ENCODE peak calls at places on chromosomes 6 and 20, in nine cellular contexts. One of them, this sample, is unnamed.

GRCh38 chr6:73802366-73802765 is 106.4 kb downstream of the CD109 start:
- DNase-seq in adipocyte: peak; percentile 45
- DNase-seq in CD8-positive, alpha-beta T cell: no peak
- DNase-seq in retinal pigment epithelial cell: no peak
- DNase-seq in CD8-positive, alpha-beta memory T cell: no peak
- DNase-seq in AG10803: peak; percentile 45
- DNase-seq in heart left ventricle: no peak
- DNase-seq in uterus: no peak
- DNase-seq in skeletal muscle cell: no peak
- DNase-seq in this sample: no peak

GRCh38 chr20:11044561-11044960 is 370.8 kb upstream of the JAG1 start:
- DNase-seq in adipocyte: no peak
- DNase-seq in CD8-positive, alpha-beta memory T cell: no peak
- DNase-seq in uterus: no peak
- DNase-seq in skeletal muscle cell: no peak
- DNase-seq in AG10803: no peak
- DNase-seq in CD8-positive, alpha-beta T cell: no peak
- DNase-seq in retinal pigment epithelial cell: no peak
- DNase-seq in heart left ventricle: no peak
- DNase-seq in this sample: no peak

GRCh38 chr6:126040826-126041225 is 54.5 kb downstream of the TRMT11 start:
- DNase-seq in CD8-positive, alpha-beta T cell: no peak
- DNase-seq in CD8-positive, alpha-beta memory T cell: no peak
- DNase-seq in adipocyte: peak; percentile 84
- DNase-seq in skeletal muscle cell: peak; percentile 52
- DNase-seq in uterus: no peak
- DNase-seq in retinal pigment epithelial cell: no peak
- DNase-seq in AG10803: peak; percentile 77
- DNase-seq in heart left ventricle: no peak
- DNase-seq in this sample: no peak

GRCh38 chr6:5333653-5334052 is 72.3 kb downstream of the FARS2 start:
- DNase-seq in adipocyte: no peak
- DNase-seq in heart left ventricle: no peak
- DNase-seq in CD8-positive, alpha-beta T cell: no peak
- DNase-seq in CD8-positive, alpha-beta memory T cell: no peak
- DNase-seq in uterus: no peak
- DNase-seq in retinal pigment epithelial cell: no peak
- DNase-seq in skeletal muscle cell: peak; percentile 21
- DNase-seq in AG10803: peak; percentile 69
- DNase-seq in this sample: no peak

GRCh38 chr6:139881728-139882211 is 507.3 kb upstream of the CITED2 start:
- DNase-seq in AG10803: no peak
- DNase-seq in adipocyte: peak; percentile 52
- DNase-seq in CD8-positive, alpha-beta T cell: no peak
- DNase-seq in retinal pigment epithelial cell: no peak
- DNase-seq in uterus: no peak
- DNase-seq in heart left ventricle: no peak
- DNase-seq in skeletal muscle cell: no peak
- DNase-seq in CD8-positive, alpha-beta memory T cell: no peak
- DNase-seq in this sample: no peak

GRCh38 chr6:154232013-154232920 is 124.3 kb downstream of the IPCEF1 start:
- DNase-seq in adipocyte: peak; percentile 45
- DNase-seq in heart left ventricle: no peak
- DNase-seq in skeletal muscle cell: no peak
- DNase-seq in AG10803: no peak
- DNase-seq in CD8-positive, alpha-beta memory T cell: no peak
- DNase-seq in CD8-positive, alpha-beta T cell: no peak
- DNase-seq in uterus: no peak
- DNase-seq in retinal pigment epithelial cell: no peak
- DNase-seq in this sample: no peak

GRCh38 chr6:151539506-151540268 is 45.9 kb downstream of the CCDC170 start:
- DNase-seq in heart left ventricle: no peak
- DNase-seq in skeletal muscle cell: no peak
- DNase-seq in CD8-positive, alpha-beta memory T cell: no peak
- DNase-seq in adipocyte: no peak
- DNase-seq in uterus: no peak
- DNase-seq in CD8-positive, alpha-beta T cell: no peak
- DNase-seq in retinal pigment epithelial cell: no peak
- DNase-seq in AG10803: no peak
- DNase-seq in this sample: no peak

GRCh38 chr6:157264701-157265100 is 58.6 kb downstream of the TMEM242 start:
- DNase-seq in AG10803: no peak
- DNase-seq in skeletal muscle cell: no peak
- DNase-seq in CD8-positive, alpha-beta memory T cell: no peak
- DNase-seq in heart left ventricle: no peak
- DNase-seq in CD8-positive, alpha-beta T cell: no peak
- DNase-seq in uterus: no peak
- DNase-seq in retinal pigment epithelial cell: no peak
- DNase-seq in adipocyte: no peak
- DNase-seq in this sample: no peak

GRCh38 chr6:37535701-37536461 is 36.2 kb upstream of the CCDC167 start:
- DNase-seq in retinal pigment epithelial cell: no peak
- DNase-seq in heart left ventricle: no peak
- DNase-seq in adipocyte: peak; percentile 29
- DNase-seq in skeletal muscle cell: no peak
- DNase-seq in CD8-positive, alpha-beta memory T cell: no peak
- DNase-seq in CD8-positive, alpha-beta T cell: peak; percentile 27
- DNase-seq in uterus: no peak
- DNase-seq in AG10803: no peak
- DNase-seq in this sample: no peak

GRCh38 chr6:95357380-95358025 is 219.8 kb upstream of the MANEA start:
- DNase-seq in adipocyte: no peak
- DNase-seq in retinal pigment epithelial cell: no peak
- DNase-seq in AG10803: no peak
- DNase-seq in CD8-positive, alpha-beta memory T cell: no peak
- DNase-seq in skeletal muscle cell: no peak
- DNase-seq in uterus: no peak
- DNase-seq in CD8-positive, alpha-beta T cell: no peak
- DNase-seq in heart left ventricle: no peak
- DNase-seq in this sample: no peak

GRCh38 chr6:144394209-144394608 is 109.1 kb downstream of the UTRN start:
- DNase-seq in adipocyte: no peak
- DNase-seq in CD8-positive, alpha-beta memory T cell: no peak
- DNase-seq in heart left ventricle: no peak
- DNase-seq in skeletal muscle cell: no peak
- DNase-seq in CD8-positive, alpha-beta T cell: no peak
- DNase-seq in retinal pigment epithelial cell: no peak
- DNase-seq in uterus: no peak
- DNase-seq in AG10803: no peak
- DNase-seq in this sample: no peak

GRCh38 chr6:99905209-99906106 is 88.6 kb downstream of the MCHR2 start:
- DNase-seq in heart left ventricle: no peak
- DNase-seq in skeletal muscle cell: peak; percentile 4
- DNase-seq in CD8-positive, alpha-beta T cell: no peak
- DNase-seq in adipocyte: peak; percentile 69
- DNase-seq in CD8-positive, alpha-beta memory T cell: no peak
- DNase-seq in retinal pigment epithelial cell: peak; percentile 24
- DNase-seq in AG10803: peak; percentile 67
- DNase-seq in uterus: no peak
- DNase-seq in this sample: no peak

GRCh38 chr20:48684501-48685041 is 143.2 kb downstream of the PREX1 start:
- DNase-seq in uterus: no peak
- DNase-seq in AG10803: no peak
- DNase-seq in retinal pigment epithelial cell: no peak
- DNase-seq in skeletal muscle cell: no peak
- DNase-seq in heart left ventricle: no peak
- DNase-seq in adipocyte: peak; percentile 38
- DNase-seq in CD8-positive, alpha-beta T cell: no peak
- DNase-seq in CD8-positive, alpha-beta memory T cell: no peak
- DNase-seq in this sample: peak; percentile 38

GRCh38 chr6:15265787-15266186 is 19.9 kb downstream of the JARID2 start:
- DNase-seq in skeletal muscle cell: no peak
- DNase-seq in heart left ventricle: no peak
- DNase-seq in uterus: no peak
- DNase-seq in CD8-positive, alpha-beta memory T cell: no peak
- DNase-seq in AG10803: no peak
- DNase-seq in CD8-positive, alpha-beta T cell: no peak
- DNase-seq in adipocyte: no peak
- DNase-seq in retinal pigment epithelial cell: no peak
- DNase-seq in this sample: no peak
- H3K4me3 ChIP-seq in skeletal muscle cell: no peak overlapping the region
- H3K4me3 ChIP-seq in heart left ventricle: peak overlapping the region; percentile 2
- H3K4me3 ChIP-seq in uterus: no peak overlapping the region
- H3K4me3 ChIP-seq in CD8-positive, alpha-beta memory T cell: no peak overlapping the region
- H3K4me3 ChIP-seq in AG10803: no peak overlapping the region
- H3K4me3 ChIP-seq in CD8-positive, alpha-beta T cell: no peak overlapping the region
- H3K4me3 ChIP-seq in adipocyte: peak overlapping the region; percentile 2
- H3K4me3 ChIP-seq in retinal pigment epithelial cell: no peak overlapping the region
- H3K4me3 ChIP-seq in this sample: no peak overlapping the region

GRCh38 chr6:46128476-46128875 is 1.3 kb upstream of the ENPP4 start:
- DNase-seq in retinal pigment epithelial cell: no peak
- DNase-seq in heart left ventricle: no peak
- DNase-seq in skeletal muscle cell: no peak
- DNase-seq in uterus: no peak
- DNase-seq in AG10803: no peak
- DNase-seq in adipocyte: no peak
- DNase-seq in CD8-positive, alpha-beta T cell: no peak
- DNase-seq in CD8-positive, alpha-beta memory T cell: no peak
- DNase-seq in this sample: no peak

GRCh38 chr6:46129634-46130505 is at the start of gene ENPP4:
- DNase-seq in heart left ventricle: peak; percentile 82
- DNase-seq in AG10803: peak; percentile 53
- DNase-seq in CD8-positive, alpha-beta T cell: peak; percentile 88
- DNase-seq in skeletal muscle cell: peak; percentile 4
- DNase-seq in CD8-positive, alpha-beta memory T cell: peak; percentile 84
- DNase-seq in uterus: peak; percentile 54
- DNase-seq in retinal pigment epithelial cell: peak; percentile 79
- DNase-seq in adipocyte: peak; percentile 67
- DNase-seq in this sample: peak; percentile 92

GRCh38 chr6:46134216-46134615 is 4.4 kb downstream of the ENPP4 start:
- DNase-seq in AG10803: no peak
- DNase-seq in heart left ventricle: no peak
- DNase-seq in uterus: no peak
- DNase-seq in retinal pigment epithelial cell: no peak
- DNase-seq in skeletal muscle cell: no peak
- DNase-seq in CD8-positive, alpha-beta memory T cell: no peak
- DNase-seq in CD8-positive, alpha-beta T cell: no peak
- DNase-seq in adipocyte: no peak
- DNase-seq in this sample: no peak

GRCh38 chr6:46129301-46129633 is 522 bp upstream of the ENPP4 start:
- DNase-seq in retinal pigment epithelial cell: no peak
- DNase-seq in uterus: no peak
- DNase-seq in CD8-positive, alpha-beta memory T cell: no peak
- DNase-seq in heart left ventricle: no peak
- DNase-seq in skeletal muscle cell: no peak
- DNase-seq in CD8-positive, alpha-beta T cell: no peak
- DNase-seq in adipocyte: no peak
- DNase-seq in AG10803: no peak
- DNase-seq in this sample: no peak

GRCh38 chr6:46130665-46131064 is 876 bp downstream of the ENPP4 start:
- DNase-seq in uterus: no peak
- DNase-seq in AG10803: no peak
- DNase-seq in CD8-positive, alpha-beta memory T cell: no peak
- DNase-seq in skeletal muscle cell: no peak
- DNase-seq in heart left ventricle: no peak
- DNase-seq in adipocyte: no peak
- DNase-seq in retinal pigment epithelial cell: no peak
- DNase-seq in CD8-positive, alpha-beta T cell: no peak
- DNase-seq in this sample: no peak
- H3K4me3 ChIP-seq in uterus: peak overlapping the region; percentile 56
- H3K4me3 ChIP-seq in AG10803: no peak overlapping the region
- H3K4me3 ChIP-seq in CD8-positive, alpha-beta memory T cell: peak overlapping the region; percentile 82
- H3K4me3 ChIP-seq in skeletal muscle cell: no peak overlapping the region
- H3K4me3 ChIP-seq in heart left ventricle: peak overlapping the region; percentile 62
- H3K4me3 ChIP-seq in adipocyte: peak overlapping the region; percentile 96
- H3K4me3 ChIP-seq in retinal pigment epithelial cell: peak overlapping the region; percentile 65
- H3K4me3 ChIP-seq in CD8-positive, alpha-beta T cell: peak overlapping the region; percentile 96
- H3K4me3 ChIP-seq in this sample: peak overlapping the region; percentile 81

DNA sequence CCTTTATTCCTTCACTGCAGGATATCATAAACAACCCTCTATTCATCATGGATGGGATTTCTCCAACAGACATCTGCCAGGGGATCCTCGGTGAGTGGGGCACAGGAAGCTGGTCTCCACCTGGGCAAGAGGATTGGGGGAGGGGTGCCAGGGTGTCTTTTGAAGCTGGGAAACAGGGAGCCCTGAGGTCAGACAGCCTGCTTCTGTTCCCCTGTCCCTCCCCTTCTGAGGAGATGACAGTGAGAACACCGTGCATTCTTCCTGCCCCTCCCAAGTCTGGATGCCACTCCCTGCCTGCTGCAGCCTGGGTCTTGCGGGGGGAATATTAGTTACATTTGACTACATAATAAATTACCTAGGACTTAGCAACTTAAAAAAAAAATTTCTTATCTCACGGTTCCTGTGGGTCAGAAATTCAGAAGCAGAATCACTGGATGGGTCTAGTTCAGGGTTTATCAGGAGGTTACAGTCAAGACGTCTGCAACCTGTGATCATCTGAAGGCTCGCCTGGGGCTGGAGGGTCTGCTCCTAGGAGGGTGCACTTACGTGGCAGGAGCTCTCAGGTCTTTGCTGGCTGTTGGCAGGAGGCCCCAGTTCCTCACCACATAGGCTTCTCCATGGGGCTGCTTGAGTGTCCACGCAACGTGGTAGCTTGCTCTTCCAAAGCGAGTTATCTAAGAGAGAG is 11.4 kb downstream of the CAPN11 start:
- DNase-seq in AG10803: no peak
- DNase-seq in uterus: no peak
- DNase-seq in CD8-positive, alpha-beta memory T cell: no peak
- DNase-seq in CD8-positive, alpha-beta T cell: no peak
- DNase-seq in retinal pigment epithelial cell: no peak
- DNase-seq in heart left ventricle: no peak
- DNase-seq in skeletal muscle cell: no peak
- DNase-seq in adipocyte: no peak
- DNase-seq in this sample: no peak
- H3K4me3 ChIP-seq in AG10803: no peak overlapping the region
- H3K4me3 ChIP-seq in uterus: no peak overlapping the region
- H3K4me3 ChIP-seq in CD8-positive, alpha-beta memory T cell: no peak overlapping the region
- H3K4me3 ChIP-seq in CD8-positive, alpha-beta T cell: no peak overlapping the region
- H3K4me3 ChIP-seq in retinal pigment epithelial cell: no peak overlapping the region
- H3K4me3 ChIP-seq in heart left ventricle: no peak overlapping the region
- H3K4me3 ChIP-seq in skeletal muscle cell: no peak overlapping the region
- H3K4me3 ChIP-seq in adipocyte: no peak overlapping the region
- H3K4me3 ChIP-seq in this sample: no peak overlapping the region

GRCh38 chr6:137811121-137811911 is 55.7 kb upstream of the TNFAIP3 start:
- DNase-seq in AG10803: peak; percentile 69
- DNase-seq in adipocyte: peak; percentile 74
- DNase-seq in CD8-positive, alpha-beta memory T cell: peak; percentile 70
- DNase-seq in heart left ventricle: peak; percentile 31
- DNase-seq in skeletal muscle cell: peak; percentile 85
- DNase-seq in uterus: peak; percentile 75
- DNase-seq in CD8-positive, alpha-beta T cell: peak; percentile 80
- DNase-seq in retinal pigment epithelial cell: peak; percentile 90
- DNase-seq in this sample: peak; percentile 86

GRCh38 chr6:137813308-137813707 is 53.8 kb upstream of the TNFAIP3 start:
- DNase-seq in CD8-positive, alpha-beta memory T cell: no peak
- DNase-seq in AG10803: no peak
- DNase-seq in CD8-positive, alpha-beta T cell: no peak
- DNase-seq in adipocyte: no peak
- DNase-seq in retinal pigment epithelial cell: no peak
- DNase-seq in skeletal muscle cell: no peak
- DNase-seq in uterus: no peak
- DNase-seq in heart left ventricle: no peak
- DNase-seq in this sample: no peak

GRCh38 chr6:137808836-137809315 is 58.2 kb upstream of the TNFAIP3 start:
- DNase-seq in CD8-positive, alpha-beta T cell: no peak
- DNase-seq in skeletal muscle cell: no peak
- DNase-seq in adipocyte: no peak
- DNase-seq in heart left ventricle: no peak
- DNase-seq in uterus: no peak
- DNase-seq in retinal pigment epithelial cell: no peak
- DNase-seq in CD8-positive, alpha-beta memory T cell: no peak
- DNase-seq in AG10803: no peak
- DNase-seq in this sample: no peak

GRCh38 chr6:137810554-137811120 is 56.4 kb upstream of the TNFAIP3 start:
- DNase-seq in uterus: no peak
- DNase-seq in CD8-positive, alpha-beta T cell: no peak
- DNase-seq in heart left ventricle: no peak
- DNase-seq in adipocyte: no peak
- DNase-seq in retinal pigment epithelial cell: no peak
- DNase-seq in CD8-positive, alpha-beta memory T cell: no peak
- DNase-seq in AG10803: no peak
- DNase-seq in skeletal muscle cell: no peak
- DNase-seq in this sample: no peak

GRCh38 chr6:137811912-137812553 is 55.0 kb upstream of the TNFAIP3 start:
- DNase-seq in CD8-positive, alpha-beta T cell: no peak
- DNase-seq in retinal pigment epithelial cell: no peak
- DNase-seq in AG10803: no peak
- DNase-seq in heart left ventricle: no peak
- DNase-seq in uterus: no peak
- DNase-seq in CD8-positive, alpha-beta memory T cell: no peak
- DNase-seq in adipocyte: no peak
- DNase-seq in skeletal muscle cell: no peak
- DNase-seq in this sample: no peak
- H3K4me3 ChIP-seq in CD8-positive, alpha-beta T cell: no peak overlapping the region
- H3K4me3 ChIP-seq in retinal pigment epithelial cell: no peak overlapping the region
- H3K4me3 ChIP-seq in AG10803: no peak overlapping the region
- H3K4me3 ChIP-seq in heart left ventricle: no peak overlapping the region
- H3K4me3 ChIP-seq in uterus: no peak overlapping the region
- H3K4me3 ChIP-seq in CD8-positive, alpha-beta memory T cell: no peak overlapping the region
- H3K4me3 ChIP-seq in adipocyte: no peak overlapping the region
- H3K4me3 ChIP-seq in skeletal muscle cell: no peak overlapping the region
- H3K4me3 ChIP-seq in this sample: peak overlapping the region; percentile 6